ENCODE peak calls at places on chromosomes 7 and 10, in six cellular contexts. D is GM23248; J is SJSA1; U is H9; Y is trophoblast cell; C is CD8-positive, alpha-beta T cell. M is an unnamed sample.

GRCh38 chr10:104274762-104275721 is 6.1 kb downstream of the GSTO2 start:
- DNase-seq in J (peak), D (peak), Y (peak), U (peak), C (peak), M (peak)

GRCh38 chr10:82908751-82909150 is 1033.8 kb downstream of the NRG3 start:
- DNase-seq in Y (no peak), C (no peak), U (no peak), D (no peak), J (no peak), M (no peak)

GRCh38 chr7:48424731-48425130 is 253.5 kb downstream of the ABCA13 start:
- DNase-seq in J (peak), U (no peak), Y (peak), D (peak), C (no peak), M (no peak)

GRCh38 chr10:78211476-78212110 is 177.9 kb downstream of the RPS24 start:
- DNase-seq in D (peak), U (no peak), Y (peak), C (no peak), J (peak), M (no peak)

GRCh38 chr10:49508654-49509053 is 30.3 kb downstream of the ERCC6 start:
- DNase-seq in Y (no peak), U (no peak), C (no peak), J (no peak), D (no peak), M (no peak)

GRCh38 chr10:93068411-93069244 is 5.1 kb upstream of the CYP26A1 start:
- DNase-seq in C (no peak), D (peak), Y (no peak), J (peak), U (peak), M (no peak)

GRCh38 chr7:8065356-8065813 is 96.8 kb downstream of the GLCCI1 start:
- DNase-seq in D (peak), U (no peak), Y (peak), J (no peak), C (no peak), M (no peak)

GRCh38 chr10:103917326-103918052 is 495 bp downstream of the STN1 start:
- DNase-seq in C (no peak), J (no peak), Y (peak), D (peak), U (peak), M (no peak)

GRCh38 chr7:12570148-12570528 is 382 bp upstream of the SCIN start:
- DNase-seq in Y (peak), D (peak), C (no peak), U (no peak), J (no peak), M (no peak)

GRCh38 chr7:2956076-2956475 is 87.6 kb downstream of the CARD11 start:
- DNase-seq in C (no peak), Y (no peak), D (no peak), J (no peak), U (no peak), M (no peak)

GRCh38 chr10:46014215-46014614 is 16.2 kb downstream of the NCOA4 start:
- DNase-seq in D (no peak), J (no peak), C (no peak), Y (no peak), U (no peak), M (no peak)

GRCh38 chr10:9762966-9763656 is 1254.6 kb upstream of the CELF2 start:
- DNase-seq in C (no peak), D (peak), Y (peak), U (no peak), J (no peak), M (no peak)

GRCh38 chr7:128119036-128119435 is 87.8 kb upstream of the LRRC4 start:
- DNase-seq in U (no peak), J (no peak), D (no peak), Y (no peak), C (no peak), M (no peak)

GRCh38 chr10:77422491-77423338 is 214.9 kb downstream of the KCNMA1 start:
- DNase-seq in U (no peak), J (no peak), C (no peak), Y (no peak), D (no peak), M (no peak)

GRCh38 chr7:85749715-85750453 is 563.0 kb upstream of the SEMA3D start:
- DNase-seq in Y (no peak), C (no peak), U (peak), D (no peak), J (no peak), M (no peak)

GRCh38 chr7:129264534-129264933 is 39.7 kb downstream of the AHCYL2 start:
- DNase-seq in U (no peak), J (peak), C (no peak), D (no peak), Y (no peak), M (no peak)

GRCh38 chr7:82294258-82294855 is 149.2 kb downstream of the CACNA2D1 start:
- DNase-seq in C (no peak), J (no peak), Y (no peak), D (peak), U (no peak), M (no peak)

GRCh38 chr7:155808551-155809331 is 3.5 kb downstream of the SHH start:
- DNase-seq in J (no peak), Y (no peak), U (no peak), D (no peak), C (no peak), M (no peak)

GRCh38 chr7:48887500-48887899 is 36.8 kb upstream of the CDC14C start:
- DNase-seq in D (peak), Y (peak), U (no peak), J (no peak), C (no peak), M (no peak)

GRCh38 chr10:63628526-63629362 is 107.5 kb downstream of the REEP3 start:
- DNase-seq in U (peak), Y (peak), D (peak), C (no peak), J (peak), M (peak)

GRCh38 chr7:26588511-26588910 is 275.9 kb downstream of the SKAP2 start:
- DNase-seq in C (no peak), D (no peak), U (no peak), J (no peak), Y (no peak), M (no peak)

GRCh38 chr10:118922226-118922625 is 107.3 kb upstream of the NANOS1 start:
- DNase-seq in C (no peak), U (no peak), J (no peak), Y (no peak), D (no peak), M (no peak)

GRCh38 chr10:47127188-47127587 is 172.8 kb upstream of the GDF10 start:
- DNase-seq in Y (no peak), D (no peak), C (no peak), J (no peak), U (no peak), M (no peak)

GRCh38 chr10:123562387-123562786 is 103.8 kb upstream of the GPR26 start:
- DNase-seq in J (no peak), D (no peak), U (peak), Y (peak), C (no peak), M (no peak)

GRCh38 chr7:108589874-108590273 is 20.2 kb downstream of the DNAJB9 start:
- DNase-seq in D (no peak), U (no peak), Y (no peak), J (no peak), C (no peak), M (no peak)

GRCh38 chr7:50339990-50340500 is 35.5 kb downstream of the IKZF1 start:
- DNase-seq in U (no peak), C (peak), D (no peak), J (no peak), Y (no peak), M (no peak)

GRCh38 chr7:2545746-2546425 is 9.4 kb downstream of the BRAT1 start:
- DNase-seq in U (no peak), D (no peak), J (no peak), C (no peak), Y (no peak), M (no peak)

GRCh38 chr10:119454990-119455389 is 87.5 kb downstream of the RGS10 start:
- DNase-seq in U (no peak), D (no peak), C (no peak), J (no peak), Y (no peak), M (no peak)

GRCh38 chr10:17062493-17063487 is 66.8 kb downstream of the CUBN start:
- DNase-seq in Y (peak), U (no peak), C (no peak), J (peak), D (peak), M (no peak)

GRCh38 chr10:129533281-129533680 is 66.2 kb downstream of the MGMT start:
- DNase-seq in C (no peak), J (no peak), U (no peak), D (no peak), Y (no peak), M (no peak)

GRCh38 chr7:71477441-71477840 is 345.5 kb downstream of the GALNT17 start:
- DNase-seq in J (no peak), C (no peak), Y (no peak), D (peak), U (no peak), M (no peak)

GRCh38 chr7:87146740-87147386 is 5.4 kb upstream of the DMTF1 start:
- DNase-seq in C (no peak), D (no peak), J (no peak), Y (no peak), U (peak), M (no peak)

GRCh38 chr10:86304436-86304835 is 62.2 kb downstream of the GRID1 start:
- DNase-seq in U (peak), Y (no peak), C (no peak), D (no peak), J (no peak), M (no peak)

GRCh38 chr7:140990193-140990962 is 24.4 kb downstream of the MRPS33 start:
- DNase-seq in U (no peak), D (no peak), J (no peak), Y (no peak), C (no peak), M (no peak)

GRCh38 chr7:128887169-128888038 is 23.1 kb downstream of the KCP start:
- DNase-seq in C (no peak), J (no peak), U (no peak), D (no peak), Y (no peak), M (no peak)

GRCh38 chr7:117857718-117858117 is 15.5 kb downstream of the CTTNBP2 start:
- DNase-seq in Y (peak), C (no peak), U (no peak), D (no peak), J (no peak), M (no peak)

GRCh38 chr7:38185938-38186337 is 7.9 kb downstream of the STARD3NL start:
- DNase-seq in C (no peak), Y (no peak), D (peak), U (no peak), J (no peak), M (no peak)
- H3K27ac ChIP-seq in C (no peak), Y (no peak), D (no peak), U (no peak), J (peak), M (no peak)

GRCh38 chr7:29989257-29989995 is at the start of gene SCRN1:
- DNase-seq in U (peak), J (peak), D (peak), C (peak), Y (peak), M (peak)

GRCh38 chr7:29987821-29988317 is 1.7 kb downstream of the SCRN1 start:
- DNase-seq in D (peak), U (no peak), C (no peak), J (peak), Y (peak), M (no peak)

GRCh38 chr7:29987083-29987482 is 2.5 kb downstream of the SCRN1 start:
- DNase-seq in Y (no peak), U (no peak), J (peak), D (peak), C (no peak), M (no peak)

GRCh38 chr7:29990931-29991330 is 1.3 kb upstream of the SCRN1 start:
- DNase-seq in J (no peak), C (no peak), Y (no peak), U (no peak), D (no peak), M (no peak)

GRCh38 chr7:29988391-29989256 is 977 bp downstream of the SCRN1 start:
- DNase-seq in C (peak), Y (peak), J (peak), D (peak), U (peak), M (no peak)
- H3K27ac ChIP-seq in C (peak), Y (peak), J (peak), D (peak), U (no peak), M (peak)

GRCh38 chr10:95500649-95501048 is 60.5 kb downstream of the SORBS1 start:
- DNase-seq in J (no peak), Y (no peak), C (no peak), D (no peak), U (no peak), M (no peak)
- H3K27ac ChIP-seq in J (no peak), Y (no peak), C (no peak), D (no peak), U (no peak), M (no peak)

GRCh38 chr10:79296431-79296830 is 50.8 kb upstream of the PPIF start:
- DNase-seq in U (no peak), D (no peak), Y (no peak), J (no peak), C (no peak), M (no peak)

GRCh38 chr10:79300711-79301110 is 46.6 kb upstream of the PPIF start:
- DNase-seq in J (no peak), Y (no peak), D (no peak), U (no peak), C (no peak), M (no peak)

GRCh38 chr10:79298403-79299244 is 48.6 kb upstream of the PPIF start:
- DNase-seq in C (no peak), J (peak), U (no peak), Y (peak), D (peak), M (no peak)

GRCh38 chr10:79301754-79302530 is 45.3 kb upstream of the PPIF start:
- DNase-seq in C (no peak), J (no peak), Y (no peak), D (no peak), U (no peak), M (no peak)

GRCh38 chr10:79299397-79300370 is 47.6 kb upstream of the PPIF start:
- DNase-seq in J (peak), Y (peak), C (no peak), U (no peak), D (peak), M (no peak)
- H3K27ac ChIP-seq in J (peak), Y (no peak), C (no peak), U (no peak), D (peak), M (no peak)

GRCh38 chr10:99659868-99660366 is 608 bp downstream of the ENTPD7 start:
- DNase-seq in C (no peak), Y (peak), J (no peak), U (no peak), D (peak), M (no peak)
- H3K27ac ChIP-seq in C (peak), Y (no peak), J (peak), U (no peak), D (peak), M (peak)

GRCh38 chr10:42783181-42783549 is 570 bp downstream of the BMS1 start:
- DNase-seq in U (no peak), Y (peak), C (no peak), D (peak), J (no peak), M (no peak)
- H3K27ac ChIP-seq in U (peak), Y (peak), C (peak), D (peak), J (peak), M (peak)

DNA sequence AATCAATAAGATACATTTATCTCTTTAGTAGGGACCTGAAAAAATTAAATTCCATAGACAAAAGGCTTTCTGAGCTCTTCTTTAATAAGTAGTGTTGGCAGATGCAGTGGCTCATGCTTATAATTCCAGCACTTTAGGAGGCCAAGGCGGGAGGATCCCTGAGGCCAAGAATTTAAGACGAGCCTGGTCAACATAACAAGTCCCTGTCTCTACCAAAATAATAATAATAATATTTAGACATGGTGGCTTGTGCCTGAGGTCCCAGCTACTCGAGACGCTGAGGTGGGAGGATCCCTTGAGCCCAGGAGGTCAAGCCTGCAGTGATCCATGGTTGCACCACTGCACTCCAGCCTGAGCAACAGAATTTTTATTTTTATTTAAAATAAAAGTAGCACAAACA is 280.8 kb downstream of the ADK start:
- DNase-seq in C (no peak), Y (peak), U (no peak), D (no peak), J (no peak), M (no peak)
- H3K27ac ChIP-seq in C (no peak), Y (no peak), U (no peak), D (no peak), J (no peak), M (no peak)

GRCh38 chr10:50595785-50596184 is 28.0 kb downstream of the SGMS1 start:
- DNase-seq in J (no peak), Y (no peak), D (no peak), C (no peak), U (no peak), M (no peak)
- H3K27ac ChIP-seq in J (no peak), Y (no peak), D (no peak), C (no peak), U (no peak), M (no peak)

GRCh38 chr10:87915406-87915805 is 52.0 kb downstream of the PTEN start:
- DNase-seq in D (no peak), J (no peak), C (no peak), Y (no peak), U (peak), M (no peak)

GRCh38 chr10:87915989-87916388 is 52.6 kb downstream of the PTEN start:
- DNase-seq in J (no peak), C (no peak), D (peak), U (no peak), Y (no peak), M (no peak)

GRCh38 chr10:87918254-87918859 is 54.9 kb downstream of the PTEN start:
- DNase-seq in Y (peak), D (no peak), U (no peak), C (no peak), J (no peak), M (no peak)

GRCh38 chr10:87913170-87913921 is 49.9 kb downstream of the PTEN start:
- DNase-seq in Y (no peak), C (no peak), J (no peak), U (no peak), D (no peak), M (no peak)

GRCh38 chr10:87916515-87916914 is 53.1 kb downstream of the PTEN start:
- DNase-seq in Y (peak), J (no peak), D (peak), C (no peak), U (no peak), M (no peak)
- H3K27ac ChIP-seq in Y (no peak), J (no peak), D (no peak), C (no peak), U (no peak), M (no peak)

GRCh38 chr7:31053986-31054385 is 1.9 kb downstream of the ADCYAP1R1 start:
- DNase-seq in D (no peak), U (no peak), J (no peak), Y (no peak), C (no peak), M (no peak)
- H3K27ac ChIP-seq in D (no peak), U (no peak), J (no peak), Y (no peak), C (no peak), M (no peak)

M was measured in substantia nigra.